ENCODE peak calls at places on chromosomes 6 and 20, in ten cellular contexts. B is transverse colon, T is GM12878, N is endothelial cell of umbilical vein, X is SK-N-SH, S is Panc1, K is breast epithelium, L is stomach, E is K562, G is GM12891. I is an unnamed sample.

GRCh38 chr6:147530132-147531060 is 21.9 kb downstream of the SAMD5 start:
- DNase-seq in G (no peak), T (peak), N (no peak), L (no peak), K (no peak), S (no peak), E (no peak), B (peak), X (no peak), I (no peak)

GRCh38 chr6:39029156-39030011 is 19.2 kb upstream of the GLP1R start:
- DNase-seq in X (peak), G (peak), N (peak), S (peak), B (peak), T (no peak), E (peak), L (no peak), K (no peak), I (no peak)

GRCh38 chr6:156703719-156704118 is 73.5 kb upstream of the ARID1B start:
- DNase-seq in X (no peak), S (no peak), T (no peak), B (no peak), L (no peak), E (no peak), G (no peak), K (no peak), N (peak), I (no peak)

GRCh38 chr6:147201885-147202515 is 2.2 kb upstream of the STXBP5 start:
- DNase-seq in L (no peak), X (peak), G (no peak), T (no peak), K (no peak), N (no peak), S (no peak), E (peak), B (peak), I (no peak)

GRCh38 chr6:46704562-46704961 is 16.9 kb downstream of the TDRD6 start:
- DNase-seq in B (no peak), N (peak), L (no peak), T (no peak), K (no peak), G (no peak), X (no peak), E (no peak), S (no peak), I (no peak)

GRCh38 chr6:88238901-88239300 is 72.8 kb upstream of the CNR1 start:
- DNase-seq in K (no peak), N (no peak), B (no peak), G (no peak), S (no peak), T (no peak), E (no peak), X (no peak), L (no peak), I (no peak)

GRCh38 chr6:44034931-44035345 is 92.3 kb downstream of the MRPL14 start:
- DNase-seq in G (no peak), T (no peak), N (no peak), L (no peak), B (no peak), E (no peak), X (no peak), K (no peak), S (no peak), I (no peak)

GRCh38 chr6:132715204-132715603 is 1.3 kb upstream of the VNN1 start:
- DNase-seq in S (peak), B (peak), T (no peak), K (no peak), E (peak), N (peak), L (peak), G (no peak), X (peak), I (no peak)

GRCh38 chr20:50165687-50166554 is 12.4 kb upstream of the PEDS1 start:
- DNase-seq in B (peak), N (peak), S (peak), E (peak), T (peak), L (peak), G (peak), K (peak), X (peak), I (peak)

GRCh38 chr6:71457883-71458282 is 169.3 kb downstream of the OGFRL1 start:
- DNase-seq in T (no peak), L (no peak), K (no peak), X (no peak), S (no peak), B (no peak), G (no peak), N (peak), E (no peak), I (no peak)

GRCh38 chr20:24870876-24871275 is 78.2 kb upstream of the CST7 start:
- DNase-seq in X (no peak), T (no peak), L (no peak), E (no peak), K (no peak), S (no peak), N (no peak), G (no peak), B (no peak), I (no peak)

GRCh38 chr6:127436578-127437110 is 22.5 kb downstream of the KIAA0408 start:
- DNase-seq in E (no peak), G (no peak), X (peak), K (no peak), T (no peak), N (no peak), B (no peak), S (no peak), L (no peak), I (no peak)

GRCh38 chr6:29447670-29448069 is 8.6 kb downstream of the OR10C1 start:
- DNase-seq in B (no peak), E (no peak), X (no peak), G (no peak), L (no peak), K (no peak), N (no peak), S (no peak), T (no peak), I (no peak)

GRCh38 chr6:1494671-1495070 is 105.3 kb downstream of the FOXF2 start:
- DNase-seq in B (no peak), N (no peak), L (no peak), K (no peak), T (no peak), X (no peak), G (no peak), S (no peak), E (no peak), I (no peak)

GRCh38 chr6:82738773-82739172 is 326.9 kb downstream of the UBE3D start:
- DNase-seq in G (no peak), E (no peak), N (no peak), B (no peak), S (no peak), X (no peak), L (no peak), K (no peak), T (no peak), I (no peak)

GRCh38 chr20:46070215-46070910 is 19.4 kb downstream of the NCOA5 start:
- DNase-seq in L (no peak), X (no peak), N (no peak), T (no peak), G (no peak), K (no peak), B (no peak), E (no peak), S (no peak), I (no peak)

GRCh38 chr6:78243519-78243918 is 590.7 kb downstream of the MEI4 start:
- DNase-seq in T (no peak), L (no peak), E (peak), X (peak), G (no peak), N (peak), K (no peak), B (no peak), S (no peak), I (peak)

GRCh38 chr6:39980839-39981580 is 46.7 kb upstream of the MOCS1 start:
- DNase-seq in T (no peak), S (no peak), E (peak), G (peak), B (peak), K (no peak), N (peak), X (peak), L (no peak), I (no peak)

GRCh38 chr20:34768105-34768504 is 57.3 kb downstream of the NCOA6 start:
- DNase-seq in G (no peak), K (no peak), E (no peak), X (no peak), S (no peak), L (no peak), N (peak), T (no peak), B (no peak), I (no peak)

GRCh38 chr20:53989401-53989800 is 81.0 kb downstream of the BCAS1 start:
- DNase-seq in X (no peak), B (no peak), T (no peak), S (no peak), E (no peak), L (no peak), N (no peak), G (no peak), K (no peak), I (no peak)

GRCh38 chr6:14713008-14713452 is 532.8 kb upstream of the JARID2 start:
- DNase-seq in N (no peak), G (no peak), S (no peak), T (no peak), E (peak), X (no peak), B (no peak), L (no peak), K (no peak), I (no peak)

GRCh38 chr6:151349651-151350270 is 41.6 kb downstream of the ZBTB2 start:
- DNase-seq in T (no peak), S (no peak), G (no peak), L (no peak), X (no peak), B (no peak), N (no peak), E (no peak), K (no peak), I (no peak)

GRCh38 chr20:23671479-23671878 is 17.4 kb downstream of the CST4 start:
- DNase-seq in G (no peak), K (no peak), T (no peak), N (no peak), X (no peak), E (no peak), B (no peak), L (no peak), S (no peak), I (no peak)

GRCh38 chr20:36573798-36574277 is 441 bp downstream of the TGIF2 start:
- DNase-seq in K (no peak), N (peak), G (no peak), E (peak), X (peak), T (no peak), S (no peak), L (peak), B (peak), I (peak)

GRCh38 chr6:125950293-125950692 is 6.3 kb upstream of the HINT3 start:
- DNase-seq in E (peak), L (no peak), B (no peak), N (no peak), G (no peak), K (no peak), T (no peak), X (no peak), S (no peak), I (no peak)

GRCh38 chr6:116465246-116465645 is 4.1 kb downstream of the CALHM6 start:
- DNase-seq in N (peak), T (no peak), X (no peak), G (no peak), S (no peak), E (no peak), K (no peak), L (no peak), B (no peak), I (peak)

GRCh38 chr6:144485531-144485930 is 200.4 kb downstream of the UTRN start:
- DNase-seq in T (no peak), L (no peak), G (no peak), E (no peak), X (no peak), K (no peak), S (no peak), N (no peak), B (no peak), I (no peak)

GRCh38 chr20:20003088-20003954 is 13.8 kb upstream of the NAA20 start:
- DNase-seq in N (peak), G (peak), K (no peak), E (no peak), B (peak), X (no peak), L (no peak), T (no peak), S (no peak), I (no peak)

GRCh38 chr6:42618686-42619085 is 54.9 kb downstream of the UBR2 start:
- DNase-seq in K (no peak), L (no peak), T (no peak), G (no peak), B (no peak), X (no peak), S (no peak), E (no peak), N (no peak), I (no peak)

GRCh38 chr6:30135147-30135546 is 793 bp upstream of the TRIM40 start:
- DNase-seq in L (no peak), X (no peak), K (no peak), E (no peak), G (no peak), N (no peak), T (no peak), B (no peak), S (no peak), I (no peak)

GRCh38 chr6:2221724-2222274 is 23.6 kb downstream of the GMDS start:
- DNase-seq in E (no peak), B (no peak), T (no peak), G (peak), S (no peak), K (no peak), L (no peak), N (no peak), X (no peak), I (no peak)

GRCh38 chr6:47131773-47132172 is 89.6 kb upstream of the ADGRF1 start:
- DNase-seq in G (no peak), E (no peak), S (no peak), N (peak), L (no peak), T (no peak), X (no peak), K (no peak), B (no peak), I (no peak)

GRCh38 chr6:139073118-139073517 is 44.6 kb downstream of the ABRACL start:
- DNase-seq in N (no peak), S (no peak), G (no peak), K (no peak), X (no peak), B (no peak), L (no peak), E (no peak), T (no peak), I (no peak)

GRCh38 chr6:108556864-108557493 is 3.7 kb upstream of the FOXO3 start:
- DNase-seq in K (no peak), N (no peak), G (no peak), T (no peak), S (no peak), X (no peak), B (no peak), E (no peak), L (no peak), I (no peak)

GRCh38 chr20:9928281-9928737 is 89.4 kb upstream of the PAK5 start:
- DNase-seq in S (no peak), E (no peak), T (no peak), L (no peak), X (no peak), K (no peak), N (no peak), G (peak), B (no peak), I (no peak)

GRCh38 chr20:50379049-50379990 is 130.9 kb upstream of the PTPN1 start:
- DNase-seq in G (no peak), N (peak), X (peak), K (peak), B (peak), S (no peak), T (no peak), L (peak), E (no peak), I (peak)

GRCh38 chr6:12865117-12865516 is 148.6 kb downstream of the PHACTR1 start:
- DNase-seq in X (no peak), S (no peak), L (no peak), B (no peak), N (no peak), E (no peak), G (no peak), T (no peak), K (no peak), I (no peak)
- TF ChIP-seq POLR2AphosphoS5 in X (no peak), S (no peak), L (no peak), B (no peak), N (no peak), E (no peak), G (no peak), T (no peak), K (no peak), I (no peak)

DNA sequence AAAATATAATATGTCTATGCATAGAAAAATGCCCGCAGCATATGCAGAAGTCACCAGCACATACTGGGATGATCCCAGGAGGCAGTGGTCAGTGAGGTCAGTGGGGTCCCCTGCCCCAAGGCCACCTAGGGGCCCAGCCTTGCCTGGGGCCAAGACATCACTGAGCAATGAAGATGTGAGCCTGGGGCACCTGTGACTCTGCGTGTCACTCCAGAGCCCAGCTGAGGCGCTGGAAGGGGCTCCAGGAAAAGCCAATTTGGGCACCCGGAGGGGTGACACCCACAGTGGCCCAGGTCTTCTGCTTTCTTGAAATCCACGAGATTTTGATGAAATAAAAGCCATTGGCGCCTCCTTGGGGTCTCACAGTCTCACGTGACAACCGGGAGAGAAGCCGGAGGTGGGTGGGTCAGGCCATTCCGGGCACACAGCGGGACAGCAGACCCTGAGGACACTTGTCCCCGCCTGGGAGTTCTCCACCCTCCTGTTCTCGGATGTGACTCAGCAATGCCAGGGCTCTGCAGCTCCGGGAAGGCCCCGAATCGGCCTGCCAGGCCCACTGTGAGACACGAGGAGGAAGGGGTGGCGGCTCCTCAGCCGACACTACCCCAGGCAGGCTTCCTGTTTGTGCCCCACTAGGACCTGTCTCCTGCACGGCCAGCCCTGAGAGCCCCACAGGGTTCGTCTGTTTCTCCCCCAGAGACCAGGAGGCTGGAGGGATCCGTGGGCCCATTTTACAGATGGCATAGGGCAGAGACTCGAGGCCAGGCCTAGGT is 24.4 kb upstream of the SLCO4A1 start:
- DNase-seq in X (no peak), K (no peak), L (peak), B (peak), T (no peak), S (no peak), N (peak), G (no peak), E (no peak), I (peak)
- TF ChIP-seq POLR2AphosphoS5 in X (no peak), K (peak), L (peak), B (peak), T (no peak), S (peak), N (no peak), G (no peak), E (no peak), I (peak)

DNA sequence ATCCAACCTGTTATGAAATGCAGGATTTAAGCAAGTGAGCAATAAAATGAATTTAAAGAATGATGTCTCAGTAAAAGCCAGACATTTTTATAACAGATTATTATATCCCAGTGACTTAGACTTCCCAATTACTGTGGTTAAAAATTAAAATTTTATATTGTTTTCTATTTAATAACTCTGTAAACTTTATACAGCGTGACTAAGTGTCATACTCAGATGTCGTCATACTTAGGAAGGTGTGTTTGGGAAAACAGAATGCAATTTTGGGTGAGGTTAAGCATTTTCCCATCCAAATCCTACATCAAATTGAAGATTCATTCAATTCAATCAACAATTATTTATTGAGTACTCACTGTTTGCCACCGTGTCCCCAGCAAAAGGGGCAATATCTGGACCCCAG is 31.4 kb upstream of the FRMD1 start:
- DNase-seq in B (no peak), K (no peak), G (no peak), S (no peak), N (no peak), L (no peak), X (no peak), T (no peak), E (no peak), I (no peak)
- TF ChIP-seq POLR2AphosphoS5 in B (no peak), K (no peak), G (no peak), S (no peak), N (no peak), L (no peak), X (no peak), T (no peak), E (no peak), I (no peak)

GRCh38 chr20:41136695-41137411 is 490 bp upstream of the PLCG1 start:
- DNase-seq in X (peak), N (peak), G (peak), L (peak), B (peak), S (no peak), E (peak), T (no peak), K (peak), I (peak)
- TF ChIP-seq POLR2AphosphoS5 in X (peak), N (no peak), G (peak), L (peak), B (peak), S (peak), E (peak), T (peak), K (peak), I (peak)

I was measured in spleen.